ENCODE peak calls at places on chromosomes 6 and 20, in four cellular contexts. Z, D, R and Q are unnamed samples.

GRCh38 chr6:11494786-11495564 is 42.6 kb upstream of the TMEM170B start:
- DNase-seq in Z (no peak), D (no peak), R (no peak), Q (no peak)

GRCh38 chr6:50589751-50590470 is 123.4 kb upstream of the TFAP2D start:
- DNase-seq in Z (no peak), D (no peak), R (no peak), Q (no peak)

GRCh38 chr6:15526129-15526764 is 136.6 kb downstream of the DTNBP1 start:
- DNase-seq in Z (peak; percentile 37), D (peak; percentile 38), R (no peak), Q (no peak)

GRCh38 chr6:45310118-45310788 is 17.9 kb upstream of the RUNX2 start:
- DNase-seq in Z (no peak), D (no peak), R (no peak), Q (peak; percentile 16)

GRCh38 chr20:22333885-22334545 is 250.4 kb downstream of the FOXA2 start:
- DNase-seq in Z (peak; percentile 71), D (no peak), R (peak; percentile 63), Q (peak; percentile 75)

GRCh38 chr20:49882171-49882970 is 33.0 kb downstream of the SPATA2 start:
- DNase-seq in Z (no peak), D (no peak), R (no peak), Q (no peak)

GRCh38 chr20:3980260-3981131 is 34.9 kb downstream of the RNF24 start:
- DNase-seq in Z (peak; percentile 80), D (no peak), R (peak; percentile 69), Q (no peak)

GRCh38 chr6:168514216-168514615 is 73.2 kb downstream of the SMOC2 start:
- DNase-seq in Z (no peak), D (no peak), R (peak; percentile 9), Q (no peak)

GRCh38 chr20:17898548-17898994 is 70.0 kb downstream of the SNX5 start:
- DNase-seq in Z (peak; percentile 80), D (no peak), R (peak; percentile 62), Q (peak; percentile 72)

GRCh38 chr6:21633511-21634109 is 40.1 kb downstream of the SOX4 start:
- DNase-seq in Z (no peak), D (no peak), R (no peak), Q (no peak)

GRCh38 chr20:30811896-30812671 is 445.4 kb upstream of the DEFB115 start:
- DNase-seq in Z (no peak), D (peak; percentile 20), R (peak; percentile 81), Q (peak; percentile 75)

GRCh38 chr20:14444106-14444505 is 106.7 kb upstream of the FLRT3 start:
- DNase-seq in Z (no peak), D (no peak), R (no peak), Q (no peak)

GRCh38 chr20:62305149-62305764 is 2.5 kb downstream of the ADRM1 start:
- DNase-seq in Z (peak; percentile 61), D (no peak), R (peak; percentile 19), Q (no peak)

GRCh38 chr6:32194825-32195651 is 2.6 kb upstream of the GPSM3 start:
- DNase-seq in Z (no peak), D (no peak), R (peak; percentile 79), Q (no peak)

GRCh38 chr6:37572340-37572739 is 72.6 kb upstream of the CCDC167 start:
- DNase-seq in Z (no peak), D (no peak), R (no peak), Q (no peak)

GRCh38 chr20:34907616-34908469 is 31.4 kb downstream of the ACSS2 start:
- DNase-seq in Z (peak; percentile 26), D (no peak), R (peak; percentile 19), Q (no peak)

GRCh38 chr6:134003542-134003951 is 48.9 kb downstream of the SLC2A12 start:
- DNase-seq in Z (no peak), D (no peak), R (no peak), Q (no peak)

GRCh38 chr6:29674008-29674407 is 6.9 kb downstream of the ZFP57 start:
- DNase-seq in Z (no peak), D (no peak), R (no peak), Q (no peak)

GRCh38 chr20:63837134-63837429 is 6.0 kb upstream of the ZBTB46 start:
- DNase-seq in Z (no peak), D (no peak), R (no peak), Q (no peak)

GRCh38 chr6:122647765-122648164 is 37.6 kb downstream of the PKIB start:
- DNase-seq in Z (no peak), D (no peak), R (no peak), Q (no peak)

GRCh38 chr20:46088409-46089075 is 1.2 kb downstream of the NCOA5 start:
- DNase-seq in Z (peak; percentile 63), D (no peak), R (peak; percentile 40), Q (no peak)

GRCh38 chr20:64069614-64070243 is 6.7 kb downstream of the TCEA2 start:
- DNase-seq in Z (peak; percentile 62), D (no peak), R (no peak), Q (peak; percentile 83)

GRCh38 chr6:146980900-146981329 is 223.3 kb upstream of the STXBP5 start:
- DNase-seq in Z (peak; percentile 93), D (no peak), R (no peak), Q (no peak)

GRCh38 chr6:160882741-160883340 is 108.7 kb upstream of the MAP3K4 start:
- DNase-seq in Z (no peak), D (no peak), R (no peak), Q (no peak)

GRCh38 chr20:59583428-59584277 is 20.7 kb upstream of the PHACTR3 start:
- DNase-seq in Z (no peak), D (no peak), R (no peak), Q (no peak)

GRCh38 chr6:150471276-150471675 is 102.5 kb downstream of the IYD start:
- DNase-seq in Z (no peak), D (no peak), R (no peak), Q (no peak)

DNA sequence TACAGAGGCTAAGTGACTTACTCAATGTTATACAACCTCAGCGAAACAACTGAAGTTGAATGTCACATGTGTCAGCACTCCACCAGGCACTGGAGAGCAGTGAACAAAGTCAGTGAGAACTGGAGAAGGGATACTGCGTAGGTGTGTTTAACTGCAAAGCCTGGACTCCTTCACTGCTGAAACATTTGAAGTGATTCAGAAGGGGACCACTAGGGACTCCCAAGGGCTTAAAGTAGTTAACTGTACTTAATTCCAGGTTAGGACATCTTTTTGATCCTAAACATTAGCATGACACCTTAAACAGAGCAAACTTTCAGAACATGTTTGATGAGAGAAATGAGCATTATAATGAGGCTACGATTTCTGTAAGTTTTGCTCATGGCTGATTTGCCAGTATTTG is 45.0 kb upstream of the ZBTB24 start:
- DNase-seq in Z (peak; percentile 20), D (no peak), R (peak; percentile 43), Q (no peak)
- TF ChIP-seq CREM in Z (no peak), D (no peak), R (no peak), Q (no peak)

GRCh38 chr20:7379206-7379605 is 561.1 kb downstream of the HAO1 start:
- DNase-seq in Z (no peak), D (no peak), R (no peak), Q (no peak)

GRCh38 chr20:7371518-7372158 is 568.6 kb downstream of the HAO1 start:
- DNase-seq in Z (no peak), D (no peak), R (no peak), Q (no peak)

GRCh38 chr20:7379621-7380220 is 560.5 kb downstream of the HAO1 start:
- DNase-seq in Z (no peak), D (no peak), R (no peak), Q (no peak)

GRCh38 chr20:7375905-7376304 is 564.4 kb downstream of the HAO1 start:
- DNase-seq in Z (peak; percentile 29), D (no peak), R (peak; percentile 15), Q (no peak)
- TF ChIP-seq CREM in Z (no peak), D (no peak), R (no peak), Q (no peak)

GRCh38 chr20:57381596-57382503 is 9.3 kb upstream of the RBM38 start:
- DNase-seq in Z (peak; percentile 71), D (no peak), R (peak; percentile 86), Q (peak; percentile 85)
- TF ChIP-seq CREM in Z (no peak), D (no peak), R (no peak), Q (no peak)

GRCh38 chr20:33751775-33752174 is 20.0 kb downstream of the ZNF341 start:
- DNase-seq in Z (no peak), D (no peak), R (no peak), Q (no peak)
- TF ChIP-seq CREM in Z (no peak), D (no peak), R (no peak), Q (no peak)

DNA sequence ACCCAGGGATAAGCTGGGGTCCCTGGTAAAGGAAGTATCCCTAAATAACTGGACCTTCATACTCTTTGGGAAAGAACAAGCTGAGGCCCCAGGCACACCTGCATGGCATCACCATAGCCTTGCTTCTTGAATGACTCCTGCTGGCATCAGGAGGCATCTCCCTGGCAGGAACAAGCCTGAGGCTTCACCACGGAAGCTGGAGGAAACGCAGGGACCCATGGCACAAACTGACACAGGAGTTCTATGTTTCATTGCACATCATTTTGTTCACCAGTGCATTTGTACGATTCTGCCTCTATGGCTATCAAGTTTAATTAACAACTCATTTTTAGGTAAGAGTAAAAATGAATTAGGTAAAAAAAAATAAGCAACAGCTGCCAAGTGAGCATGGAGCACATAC is 619 bp upstream of the PDE7B start:
- DNase-seq in Z (no peak), D (no peak), R (no peak), Q (no peak)
- TF ChIP-seq CREM in Z (no peak), D (no peak), R (no peak), Q (no peak)

GRCh38 chr6:42010185-42010872 is 40.0 kb upstream of the TAF8 start:
- DNase-seq in Z (no peak), D (no peak), R (peak; percentile 74), Q (peak; percentile 43)

GRCh38 chr6:42009844-42010184 is 40.5 kb upstream of the TAF8 start:
- DNase-seq in Z (no peak), D (no peak), R (no peak), Q (no peak)

GRCh38 chr6:42010909-42011308 is 39.4 kb upstream of the TAF8 start:
- DNase-seq in Z (no peak), D (no peak), R (no peak), Q (no peak)

GRCh38 chr6:42013134-42013516 is 37.2 kb upstream of the TAF8 start:
- DNase-seq in Z (no peak), D (no peak), R (no peak), Q (no peak)

DNA sequence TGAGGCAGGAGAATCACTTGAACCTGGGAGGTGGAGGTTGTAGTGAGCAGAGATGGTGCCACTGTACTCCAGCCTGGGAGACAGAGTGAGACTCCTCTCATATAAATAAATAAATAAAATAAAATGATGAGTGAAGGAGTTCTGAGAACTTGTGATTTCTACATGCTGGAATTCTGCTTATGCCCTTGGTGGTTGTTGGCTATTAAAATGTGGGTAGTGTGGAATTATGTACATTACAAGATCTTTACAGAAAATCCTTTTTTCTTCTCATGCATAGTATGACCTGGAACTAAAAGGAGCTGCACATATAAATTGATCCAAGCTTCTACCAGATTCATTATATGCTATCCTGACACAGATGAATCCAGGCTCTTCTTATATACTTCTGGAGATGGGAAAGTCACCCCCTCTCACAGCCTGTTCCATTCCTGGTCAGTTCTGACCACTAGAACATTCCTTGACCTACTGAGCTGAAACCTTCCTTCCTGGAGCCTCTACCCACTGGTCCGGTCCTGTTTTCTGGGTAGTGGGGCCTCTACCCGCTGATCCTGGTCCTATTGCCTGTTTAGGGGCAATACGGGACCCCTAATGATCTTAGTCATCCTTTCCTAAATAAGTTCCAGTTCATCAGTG is 37.7 kb upstream of the TAF8 start:
- DNase-seq in Z (no peak), D (no peak), R (no peak), Q (no peak)
- TF ChIP-seq CREM in Z (no peak), D (no peak), R (no peak), Q (no peak)

GRCh38 chr20:44129996-44130718 is 56.8 kb downstream of the JPH2 start:
- DNase-seq in Z (no peak), D (no peak), R (no peak), Q (no peak)
- TF ChIP-seq CREM in Z (no peak), D (no peak), R (no peak), Q (no peak)

GRCh38 chr20:24781061-24781980 is 167.7 kb upstream of the CST7 start:
- DNase-seq in Z (peak; percentile 39), D (no peak), R (peak; percentile 21), Q (peak; percentile 44)
- TF ChIP-seq CREM in Z (no peak), D (no peak), R (no peak), Q (no peak)